ENCODE peak calls at places on chromosomes 11 and 22, in nine cellular contexts. Z is amygdala; W is fibroblast of the conjunctiva; Y is type B pancreatic cell; D is NCI-H510A; T is bronchial epithelial cell; K is activated naive CD8-positive, alpha-beta T cell treated with anti-CD3 and anti-CD28 coated beads, Interleukin-2, amount 50 U/mL, for 24 hours; L is non-pigmented ciliary epithelial cell; Q is activated T-helper 9 cell treated with anti-CD3 and anti-CD28 coated beads, Interleukin-2, amount 50 U/mL, for 16 hours. N is an unnamed sample.

GRCh38 chr11:92859290-92859689 is 110.2 kb upstream of the MTNR1B start:
- DNase-seq in Z (no peak), W (no peak), Y (no peak), D (no peak), T (no peak), K (no peak), L (no peak), Q (no peak), N (no peak)

GRCh38 chr22:23282089-23282501 is 101.8 kb downstream of the BCR start:
- DNase-seq in Z (no peak), W (peak), Y (no peak), D (no peak), T (peak), K (no peak), L (no peak), Q (no peak), N (no peak)

GRCh38 chr22:48091656-48092223 is 1329.3 kb downstream of the TBC1D22A start:
- DNase-seq in Z (no peak), W (no peak), Y (no peak), D (no peak), T (no peak), K (no peak), L (no peak), Q (no peak), N (peak)

GRCh38 chr11:57459112-57460016 is 964 bp upstream of the RTN4RL2 start:
- DNase-seq in Z (no peak), W (no peak), Y (no peak), D (no peak), T (no peak), K (peak), L (no peak), Q (no peak), N (no peak)

GRCh38 chr11:2273311-2273710 is 2.9 kb upstream of the ASCL2 start:
- DNase-seq in Z (no peak), W (no peak), Y (no peak), D (no peak), T (no peak), K (no peak), L (no peak), Q (no peak), N (no peak)

GRCh38 chr11:68302256-68303054 is 9.9 kb upstream of the LRP5 start:
- DNase-seq in Z (no peak), W (no peak), Y (no peak), D (peak), T (peak), K (no peak), L (no peak), Q (no peak), N (peak)

GRCh38 chr22:28171135-28171534 is 252.1 kb upstream of the PITPNB start:
- DNase-seq in Z (no peak), W (no peak), Y (no peak), D (no peak), T (no peak), K (no peak), L (no peak), Q (no peak), N (no peak)

GRCh38 chr22:22684605-22685561 is 40.5 kb downstream of the GGTLC2 start:
- DNase-seq in Z (no peak), W (peak), Y (no peak), D (no peak), T (no peak), K (peak), L (no peak), Q (no peak), N (peak)

GRCh38 chr11:83054001-83054400 is 17.7 kb downstream of the RAB30 start:
- DNase-seq in Z (no peak), W (no peak), Y (no peak), D (no peak), T (no peak), K (no peak), L (no peak), Q (no peak), N (no peak)

GRCh38 chr11:63537293-63538101 is 889 bp downstream of the PLAAT4 start:
- DNase-seq in Z (no peak), W (peak), Y (no peak), D (no peak), T (no peak), K (no peak), L (no peak), Q (no peak), N (peak)

GRCh38 chr11:112453601-112454577 is 193.2 kb upstream of the PLET1 start:
- DNase-seq in Z (no peak), W (peak), Y (no peak), D (no peak), T (peak), K (peak), L (no peak), Q (peak), N (peak)

GRCh38 chr22:35314161-35314942 is 14.7 kb downstream of the TOM1 start:
- DNase-seq in Z (no peak), W (no peak), Y (no peak), D (no peak), T (no peak), K (no peak), L (no peak), Q (no peak), N (no peak)

GRCh38 chr11:37500425-37500824 is 902.4 kb upstream of the RAG2 start:
- DNase-seq in Z (no peak), W (no peak), Y (no peak), D (no peak), T (peak), K (no peak), L (no peak), Q (no peak), N (no peak)

GRCh38 chr22:17271711-17272451 is 52.6 kb upstream of the ADA2 start:
- DNase-seq in Z (no peak), W (no peak), Y (no peak), D (no peak), T (no peak), K (no peak), L (no peak), Q (no peak), N (no peak)

GRCh38 chr11:8610532-8611116 is 16.6 kb upstream of the STK33 start:
- DNase-seq in Z (no peak), W (no peak), Y (no peak), D (peak), T (peak), K (peak), L (no peak), Q (no peak), N (peak)

GRCh38 chr22:29747832-29748231 is 19.0 kb downstream of the ZMAT5 start:
- DNase-seq in Z (no peak), W (no peak), Y (no peak), D (no peak), T (no peak), K (no peak), L (no peak), Q (no peak), N (no peak)

GRCh38 chr22:23071163-23072034 is 1.1 kb downstream of the GNAZ start:
- DNase-seq in Z (no peak), W (no peak), Y (no peak), D (no peak), T (no peak), K (no peak), L (no peak), Q (no peak), N (no peak)